ENCODE peak calls at places on chromosomes 11 and 22, in nine cellular contexts. S is MM.1S, X is IMR-90, R is neuronal stem cell, W is H1, T is thoracic aorta, I is epithelial cell of esophagus, N is left ventricle myocardium inferior, C is Caco-2. B is an unnamed sample.

GRCh38 chr11:8271106-8271886 is 7.6 kb upstream of the LMO1 start:
- DNase-seq in T (no peak), R (no peak), S (no peak), W (no peak), I (no peak), C (no peak), X (no peak), N (no peak), B (no peak)

GRCh38 chr22:20868225-20868944 is 9.6 kb downstream of the SNAP29 start:
- DNase-seq in N (no peak), C (no peak), S (no peak), I (no peak), W (no peak), R (no peak), X (peak), T (no peak), B (peak)

GRCh38 chr22:30861688-30862552 is 106.7 kb downstream of the MORC2 start:
- DNase-seq in X (no peak), C (no peak), T (no peak), R (no peak), N (no peak), I (no peak), S (no peak), W (peak), B (no peak)

GRCh38 chr11:113683481-113684046 is 22.5 kb downstream of the TMPRSS5 start:
- DNase-seq in X (no peak), S (no peak), I (no peak), W (peak), N (no peak), R (no peak), C (no peak), T (no peak), B (no peak)

GRCh38 chr11:57277845-57278720 is 41.0 kb upstream of the APLNR start:
- DNase-seq in N (peak), R (peak), C (peak), W (peak), I (peak), T (peak), S (no peak), X (peak), B (peak)

GRCh38 chr11:69545976-69546617 is 64.6 kb downstream of the LINC01488 start:
- DNase-seq in S (no peak), W (no peak), N (no peak), T (no peak), R (no peak), I (no peak), X (no peak), C (no peak), B (no peak)

GRCh38 chr11:43918662-43919061 is 23.8 kb upstream of the C11orf96 start:
- DNase-seq in C (no peak), W (no peak), I (no peak), N (no peak), X (no peak), R (no peak), S (no peak), T (no peak), B (no peak)

GRCh38 chr11:2533642-2534115 is 88.9 kb downstream of the KCNQ1 start:
- DNase-seq in R (peak), I (peak), X (peak), C (peak), S (peak), N (peak), W (peak), T (no peak), B (peak)

GRCh38 chr11:79413258-79413657 is 27.6 kb downstream of the TENM4 start:
- DNase-seq in S (no peak), R (peak), I (peak), C (peak), N (peak), T (peak), X (peak), W (no peak), B (peak)

GRCh38 chr11:126132319-126132718 is 69.7 kb upstream of the CDON start:
- DNase-seq in N (peak), T (no peak), I (peak), R (no peak), X (no peak), S (no peak), C (no peak), W (no peak), B (no peak)

GRCh38 chr11:80155412-80156017 is 714.7 kb upstream of the TENM4 start:
- DNase-seq in N (no peak), R (peak), W (no peak), C (peak), I (peak), X (peak), S (peak), T (no peak), B (peak)

DNA sequence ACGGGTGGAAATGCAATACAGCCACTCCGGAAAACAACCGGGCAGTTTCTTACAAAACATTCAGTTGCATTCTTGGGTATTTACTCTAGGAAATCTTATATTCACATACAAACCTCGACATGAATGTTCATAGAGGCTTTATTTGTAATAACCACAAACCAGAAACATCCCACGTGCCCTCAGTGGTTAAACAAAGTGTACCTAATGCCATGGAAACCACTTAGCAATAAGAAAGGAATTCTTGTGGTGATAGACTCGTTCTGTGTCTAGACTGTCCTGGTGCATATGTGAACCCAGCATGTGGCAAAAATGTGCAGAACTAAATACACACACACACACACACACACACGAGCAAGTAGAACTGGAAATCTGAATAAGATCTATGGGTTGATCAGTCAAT is 1073.3 kb downstream of the TBC1D22A start:
- DNase-seq in X (peak), S (peak), C (no peak), N (no peak), T (no peak), W (no peak), I (peak), R (no peak), B (peak)
- H3K4me3 ChIP-seq in X (no peak), S (no peak), C (no peak), N (no peak), T (no peak), W (no peak), I (no peak), R (no peak), B (no peak)

GRCh38 chr11:24678956-24679355 is 182.1 kb downstream of the LUZP2 start:
- DNase-seq in R (no peak), T (no peak), N (no peak), S (no peak), X (no peak), I (no peak), W (no peak), C (no peak), B (no peak)

GRCh38 chr11:24683578-24683977 is 186.7 kb downstream of the LUZP2 start:
- DNase-seq in S (no peak), R (no peak), C (no peak), X (no peak), T (no peak), W (no peak), N (no peak), I (peak), B (no peak)

GRCh38 chr11:24679686-24680318 is 182.9 kb downstream of the LUZP2 start:
- DNase-seq in S (no peak), X (peak), T (no peak), W (no peak), R (no peak), I (no peak), N (no peak), C (no peak), B (no peak)
- H3K4me3 ChIP-seq in S (no peak), X (no peak), T (no peak), W (no peak), R (no peak), I (no peak), N (no peak), C (no peak), B (no peak)

GRCh38 chr11:440065-441042 is 1.5 kb downstream of the ANO9 start:
- DNase-seq in I (peak), C (no peak), W (no peak), X (no peak), R (no peak), S (no peak), T (no peak), N (no peak), B (no peak)
- H3K4me3 ChIP-seq in I (no peak), C (peak), W (no peak), X (no peak), R (no peak), S (no peak), T (no peak), N (no peak), B (no peak)

DNA sequence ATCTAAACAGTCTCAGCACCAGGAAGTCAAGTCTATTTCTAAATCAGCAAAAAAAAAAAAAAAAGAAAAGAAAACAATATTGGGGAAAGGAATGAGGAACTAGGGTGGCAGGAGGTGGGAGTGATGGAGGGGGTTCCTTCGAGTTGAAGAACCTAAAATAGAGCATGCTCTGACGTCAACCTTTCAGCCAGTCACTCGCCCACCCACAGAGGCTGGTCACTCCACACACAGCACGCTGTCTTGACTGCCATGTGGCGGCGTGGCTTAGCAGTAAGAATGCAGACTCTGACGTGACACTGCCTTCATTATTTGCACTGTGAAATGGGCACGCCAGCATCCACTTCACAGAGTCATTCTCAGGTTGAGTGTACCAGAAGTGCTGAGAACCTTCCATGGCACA is 48.3 kb downstream of the LARGE1 start:
- DNase-seq in T (peak), C (no peak), S (no peak), I (no peak), R (no peak), W (no peak), X (peak), N (no peak), B (no peak)
- H3K4me3 ChIP-seq in T (no peak), C (no peak), S (no peak), I (no peak), R (no peak), W (no peak), X (no peak), N (peak), B (no peak)

DNA sequence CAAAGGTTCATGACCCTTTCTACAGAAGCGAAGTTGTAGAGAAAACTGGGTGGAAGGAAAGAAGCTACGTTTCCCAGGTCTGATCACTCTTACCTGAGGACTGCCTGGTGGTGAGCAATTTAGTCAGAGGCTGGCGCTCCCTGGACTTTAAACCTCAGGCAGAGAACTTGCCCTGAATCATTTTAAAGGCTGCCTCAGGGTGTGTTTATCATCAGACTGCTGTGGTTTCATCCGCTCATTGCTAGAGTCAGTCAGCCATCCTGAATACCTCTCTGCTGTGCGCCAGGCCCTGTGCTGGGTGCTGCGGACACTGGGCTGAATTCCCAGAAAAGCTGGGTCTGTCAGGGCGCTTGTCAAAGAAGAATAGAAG is 2.7 kb downstream of the DTX4 start:
- DNase-seq in C (peak), S (no peak), W (no peak), N (no peak), R (no peak), T (no peak), X (peak), I (peak), B (no peak)
- H3K4me3 ChIP-seq in C (peak), S (no peak), W (no peak), N (no peak), R (peak), T (no peak), X (no peak), I (peak), B (no peak)

GRCh38 chr11:86747801-86748200 is 52.5 kb upstream of the PRSS23 start:
- DNase-seq in T (no peak), W (no peak), N (no peak), X (no peak), C (no peak), R (no peak), I (no peak), S (no peak), B (no peak)

GRCh38 chr11:86746509-86746908 is 53.8 kb upstream of the PRSS23 start:
- DNase-seq in R (no peak), I (no peak), N (no peak), X (no peak), T (no peak), C (no peak), S (no peak), W (no peak), B (no peak)

GRCh38 chr11:86749861-86750401 is 50.4 kb upstream of the PRSS23 start:
- DNase-seq in R (no peak), W (no peak), N (no peak), T (no peak), X (no peak), I (no peak), S (no peak), C (no peak), B (peak)

GRCh38 chr11:86748296-86748695 is 52.0 kb upstream of the PRSS23 start:
- DNase-seq in I (no peak), W (no peak), S (no peak), N (no peak), T (no peak), R (no peak), X (no peak), C (no peak), B (peak)

DNA sequence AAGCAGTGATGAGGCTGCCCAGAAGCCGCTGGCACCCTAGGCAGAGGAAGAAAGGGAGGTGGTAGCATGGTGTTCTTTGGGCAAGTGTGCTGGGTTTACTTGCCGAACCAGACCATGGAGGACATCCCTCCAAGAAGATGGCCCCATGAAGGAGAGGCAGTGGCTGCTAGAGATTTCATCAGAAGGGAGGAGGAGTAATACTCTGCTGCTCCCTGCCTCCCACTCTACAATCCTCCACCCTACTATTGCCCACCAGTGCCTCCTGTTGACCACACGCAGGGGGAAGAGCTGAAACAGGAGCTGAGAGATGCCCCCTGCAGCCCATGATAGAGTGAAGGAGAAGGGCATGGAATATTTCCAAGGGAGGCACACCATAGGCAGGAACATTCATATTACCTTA is 51.0 kb upstream of the PRSS23 start:
- DNase-seq in I (no peak), S (no peak), X (no peak), N (no peak), C (no peak), R (no peak), T (no peak), W (no peak), B (no peak)
- H3K4me3 ChIP-seq in I (no peak), S (no peak), X (no peak), N (no peak), C (no peak), R (no peak), T (no peak), W (no peak), B (no peak)

DNA sequence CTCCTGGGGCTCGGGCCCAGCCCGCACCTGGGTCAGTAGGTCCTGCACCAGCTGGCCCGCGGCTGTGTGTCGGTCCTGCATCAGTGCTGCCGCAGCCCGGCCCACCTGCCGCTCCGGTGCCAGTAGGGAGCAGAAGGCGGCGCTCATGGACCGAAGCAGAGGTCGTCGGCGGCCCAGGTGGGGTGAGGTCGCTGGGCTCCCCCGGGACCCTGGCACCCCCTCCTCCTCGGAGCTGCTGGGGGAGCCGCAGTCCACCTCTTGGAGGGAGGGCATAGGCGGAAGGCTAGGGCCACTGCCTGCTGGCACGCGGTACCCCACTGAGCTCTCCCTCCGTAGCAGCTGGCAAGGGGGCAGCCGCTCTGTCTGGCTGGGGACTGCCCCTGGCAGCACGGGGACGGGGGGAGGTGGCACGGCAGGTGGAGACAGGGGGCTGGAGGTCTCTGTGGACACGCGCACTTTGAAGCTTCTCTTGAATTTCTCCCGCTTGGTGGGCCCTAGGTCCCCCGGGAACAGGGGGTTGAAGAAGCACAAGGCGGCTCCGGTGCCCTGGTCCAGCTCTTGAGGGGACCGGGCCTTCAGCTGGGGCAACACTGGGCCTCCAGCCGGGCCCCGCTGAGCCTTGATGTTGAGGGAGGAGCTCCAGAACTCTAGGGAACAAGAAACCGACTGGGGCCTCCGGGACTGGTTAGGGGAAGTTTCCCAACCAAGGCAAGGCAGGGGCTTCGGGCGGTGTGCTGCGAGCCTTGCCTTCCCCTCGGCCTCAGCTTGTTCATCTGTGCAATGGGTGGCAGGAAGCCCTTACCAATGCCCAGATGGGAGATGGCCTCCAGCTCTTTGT is 1.4 kb downstream of the RIN1 start:
- DNase-seq in N (no peak), C (no peak), T (no peak), I (no peak), R (no peak), X (no peak), W (no peak), S (no peak), B (no peak)
- H3K4me3 ChIP-seq in N (peak), C (peak), T (peak), I (peak), R (peak), X (peak), W (peak), S (no peak), B (peak)

DNA sequence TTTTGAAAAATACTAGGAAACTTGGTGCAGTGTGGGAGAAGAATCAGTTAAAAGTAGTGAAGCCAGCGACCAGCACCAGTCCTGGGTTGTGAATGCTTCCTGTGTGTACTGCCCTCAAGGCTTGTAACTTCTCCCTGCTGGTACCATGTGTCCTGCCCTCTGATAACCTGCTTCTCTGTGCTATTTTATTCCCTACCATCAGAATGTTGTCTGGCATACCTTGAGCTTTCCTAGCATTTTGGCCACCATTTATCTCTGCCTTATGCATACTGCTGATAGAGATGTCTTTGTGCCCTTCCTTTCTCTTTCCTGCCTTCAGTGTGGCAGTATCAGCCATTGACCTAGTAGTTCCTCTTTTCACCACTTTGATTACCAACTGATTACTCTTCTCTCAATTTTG is 2.0 kb downstream of the GTF2H1 start:
- DNase-seq in C (no peak), S (no peak), N (no peak), T (no peak), X (no peak), I (no peak), R (no peak), W (no peak), B (no peak)
- H3K4me3 ChIP-seq in C (no peak), S (no peak), N (peak), T (peak), X (no peak), I (peak), R (peak), W (no peak), B (peak)

GRCh38 chr11:64996327-64996709 is 453 bp downstream of the BATF2 start:
- DNase-seq in I (no peak), C (no peak), R (no peak), T (no peak), W (no peak), S (no peak), N (no peak), X (no peak), B (no peak)

GRCh38 chr11:64998141-64998540 is 1.4 kb upstream of the BATF2 start:
- DNase-seq in R (no peak), S (no peak), X (no peak), T (no peak), I (no peak), W (no peak), C (peak), N (no peak), B (no peak)

GRCh38 chr11:64998690-64999431 is 2.1 kb upstream of the BATF2 start:
- DNase-seq in T (no peak), R (no peak), X (no peak), N (no peak), I (no peak), W (no peak), C (peak), S (no peak), B (no peak)

GRCh38 chr11:64994318-64994717 is 2.5 kb downstream of the BATF2 start:
- DNase-seq in T (no peak), X (no peak), N (no peak), C (no peak), W (no peak), R (no peak), I (no peak), S (no peak), B (no peak)

GRCh38 chr11:64996710-64997380 is at the start of gene BATF2:
- DNase-seq in T (peak), C (peak), I (peak), X (peak), N (peak), R (peak), W (peak), S (no peak), B (peak)
- H3K4me3 ChIP-seq in T (peak), C (no peak), I (no peak), X (peak), N (peak), R (peak), W (peak), S (peak), B (peak)